ENCODE peak calls at places on chromosomes 11 and 22, in five cellular contexts. K is left ventricle myocardium inferior, Q is A549, Y is fibroblast of lung, E is uterus. L is an unnamed sample.

GRCh38 chr11:94800394-94800793 is 32.2 kb downstream of the AMOTL1 start:
- DNase-seq in Q (no peak), E (peak), Y (peak), K (no peak), L (no peak)

GRCh38 chr11:69204246-69205124 is 48.8 kb downstream of the SMIM38 start:
- DNase-seq in Q (no peak), E (no peak), K (no peak), Y (no peak), L (peak)

GRCh38 chr11:110088535-110089344 is 4.5 kb upstream of the ZC3H12C start:
- DNase-seq in E (no peak), Y (no peak), Q (no peak), K (no peak), L (no peak)

GRCh38 chr22:46019351-46019750 is 42.4 kb upstream of the WNT7B start:
- DNase-seq in E (peak), Q (no peak), Y (no peak), K (no peak), L (no peak)

GRCh38 chr11:2775626-2776350 is 76.0 kb upstream of the KCNQ1OT1 start:
- DNase-seq in Q (no peak), K (no peak), Y (no peak), E (peak), L (peak)

GRCh38 chr22:26585104-26585790 is 4.7 kb downstream of the TPST2 start:
- DNase-seq in E (peak), Q (no peak), Y (peak), K (peak), L (peak)

GRCh38 chr22:23086787-23087186 is 16.5 kb downstream of the GNAZ start:
- DNase-seq in Q (no peak), Y (no peak), K (no peak), E (no peak), L (no peak)

GRCh38 chr11:3154001-3154599 is 11.0 kb downstream of the OSBPL5 start:
- DNase-seq in Y (peak), Q (no peak), K (peak), E (no peak), L (no peak)

GRCh38 chr22:40414306-40414705 is 43.9 kb downstream of the SGSM3 start:
- DNase-seq in K (no peak), Q (no peak), E (no peak), Y (peak), L (no peak)

GRCh38 chr11:76214186-76214585 is 7.9 kb upstream of the WNT11 start:
- DNase-seq in E (no peak), K (peak), Q (no peak), Y (no peak), L (no peak)

GRCh38 chr22:36350751-36351594 is 36.8 kb downstream of the MYH9 start:
- DNase-seq in Q (peak), Y (peak), E (no peak), K (no peak), L (peak)

GRCh38 chr22:36351921-36352774 is 35.6 kb downstream of the MYH9 start:
- DNase-seq in K (no peak), Q (no peak), Y (peak), E (no peak), L (peak)

GRCh38 chr22:36347094-36347493 is 40.7 kb downstream of the MYH9 start:
- DNase-seq in K (no peak), Q (no peak), E (no peak), Y (peak), L (no peak)

GRCh38 chr22:36349726-36350125 is 38.0 kb downstream of the MYH9 start:
- DNase-seq in K (no peak), Y (peak), Q (no peak), E (no peak), L (no peak)

DNA sequence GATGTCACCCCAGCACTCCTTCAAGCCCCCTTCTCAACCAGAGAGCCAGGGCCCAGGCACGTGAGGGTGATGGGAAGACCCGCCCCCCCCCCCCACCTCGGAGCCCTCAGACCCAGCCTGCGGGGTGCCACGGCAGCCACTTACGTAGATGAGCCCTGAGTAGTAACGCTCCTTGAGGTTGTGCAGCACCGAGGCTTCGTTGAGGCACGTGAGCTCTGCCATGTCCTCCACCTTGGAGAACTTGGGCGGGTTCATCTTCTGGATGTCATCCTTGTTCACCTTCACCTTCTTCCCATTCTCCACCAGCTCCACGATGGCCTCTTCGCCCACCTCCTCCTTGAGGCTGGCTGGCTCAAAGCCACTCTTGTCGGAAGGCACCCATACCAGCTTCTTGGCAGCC is 39.0 kb downstream of the MYH9 start:
- DNase-seq in Y (no peak), K (no peak), Q (no peak), E (no peak), L (peak)
- H3K27ac ChIP-seq in Y (peak), K (peak), Q (no peak), E (peak), L (peak)

DNA sequence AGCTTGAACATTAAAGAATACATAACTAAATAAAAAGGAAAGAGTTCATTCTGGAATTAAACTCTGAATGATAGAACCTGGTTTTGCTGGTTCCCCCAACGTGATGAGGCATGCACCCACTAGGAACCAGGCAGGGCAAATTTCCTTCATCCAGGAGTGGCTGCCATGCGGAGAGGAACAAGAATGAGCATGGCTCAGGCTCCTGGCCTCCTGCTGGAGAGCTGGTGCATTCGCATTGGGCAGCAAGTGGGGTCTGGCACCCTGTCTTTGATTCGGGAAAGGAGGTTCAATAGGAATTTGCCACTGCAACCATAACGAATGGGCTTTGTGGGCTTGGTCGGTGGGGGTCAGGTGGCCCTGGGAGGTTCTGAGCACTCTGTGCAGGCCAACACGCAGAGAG is 169.8 kb upstream of the TENM4 start:
- DNase-seq in Y (no peak), E (no peak), Q (no peak), K (no peak), L (no peak)
- TF ChIP-seq CTCF in Y (no peak), E (no peak), Q (no peak), K (no peak), L (no peak)

DNA sequence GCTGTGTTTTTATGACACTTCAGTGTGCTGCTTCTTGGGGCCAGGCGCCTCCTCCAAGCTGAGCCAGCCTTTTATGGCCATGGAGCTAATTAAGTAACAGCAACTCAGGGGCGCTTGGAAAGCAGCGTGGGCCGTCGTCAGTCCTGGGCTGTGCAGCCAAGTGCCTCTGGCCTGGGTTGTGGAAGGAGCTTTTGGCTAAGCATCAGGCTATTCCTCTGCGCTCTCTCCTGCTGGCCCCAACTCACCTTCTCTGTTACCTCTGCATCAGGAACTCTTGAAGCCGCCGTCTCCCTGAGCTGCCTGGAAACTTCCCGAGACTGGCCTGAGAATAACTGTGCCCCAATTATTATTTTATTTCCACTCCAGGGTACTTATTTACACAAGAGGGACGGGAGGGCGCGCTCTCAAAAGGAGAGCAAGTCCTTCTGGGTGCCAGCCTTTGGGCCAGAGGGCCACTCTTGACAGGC is 38.7 kb upstream of the NAV2 start:
- DNase-seq in E (peak), Y (peak), K (peak), Q (no peak), L (peak)
- H3K27ac ChIP-seq in E (peak), Y (no peak), K (peak), Q (no peak), L (peak)

GRCh38 chr11:4496555-4497248 is 14.3 kb downstream of the OR52K1 start:
- DNase-seq in K (no peak), Y (no peak), Q (no peak), E (no peak), L (no peak)

GRCh38 chr11:4495487-4495886 is 13.0 kb downstream of the OR52K1 start:
- DNase-seq in Y (no peak), K (no peak), E (no peak), Q (no peak), L (no peak)

GRCh38 chr11:4495986-4496385 is 13.5 kb downstream of the OR52K1 start:
- DNase-seq in K (no peak), Y (no peak), Q (no peak), E (no peak), L (no peak)

GRCh38 chr11:4491878-4492606 is 9.6 kb downstream of the OR52K1 start:
- DNase-seq in K (no peak), E (no peak), Q (no peak), Y (no peak), L (no peak)

GRCh38 chr11:4493480-4493818 is 11.0 kb downstream of the OR52K1 start:
- DNase-seq in E (no peak), Y (no peak), K (no peak), Q (no peak), L (no peak)
- TF ChIP-seq CTCF in E (no peak), Y (peak), K (peak), Q (peak), L (no peak)

DNA sequence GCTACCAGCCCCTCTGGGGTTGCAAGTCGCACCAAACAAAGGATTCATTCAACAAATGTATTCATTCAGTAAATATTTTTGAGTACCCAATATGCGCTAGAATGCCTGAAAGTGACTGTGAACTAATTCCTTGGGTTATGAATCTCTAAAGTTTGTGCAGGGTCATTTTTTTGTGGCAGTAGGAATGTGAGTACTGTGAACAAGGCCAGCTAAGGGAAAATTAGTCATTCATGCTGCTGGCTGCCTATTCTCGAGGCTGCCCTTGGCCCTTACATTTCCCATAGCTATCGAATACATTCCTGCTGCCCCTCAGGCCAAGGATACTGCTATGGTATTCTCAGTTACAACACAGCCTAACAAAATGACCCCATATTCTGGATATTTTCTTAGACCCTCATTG is 141.6 kb downstream of the TRPC6 start:
- DNase-seq in Y (peak), Q (no peak), K (no peak), E (no peak), L (no peak)
- H3K27ac ChIP-seq in Y (peak), Q (no peak), K (peak), E (no peak), L (peak)

GRCh38 chr11:70628176-70628860 is 230.0 kb downstream of the CTTN start:
- DNase-seq in K (no peak), Q (no peak), E (no peak), Y (no peak), L (no peak)
- TF ChIP-seq CTCF in K (no peak), Q (no peak), E (no peak), Y (no peak), L (no peak)

GRCh38 chr11:73315288-73316020 is 7.4 kb downstream of the ARHGEF17 start:
- DNase-seq in K (no peak), Q (no peak), Y (peak), E (peak), L (no peak)
- H3K27ac ChIP-seq in K (peak), Q (no peak), Y (peak), E (peak), L (peak)

DNA sequence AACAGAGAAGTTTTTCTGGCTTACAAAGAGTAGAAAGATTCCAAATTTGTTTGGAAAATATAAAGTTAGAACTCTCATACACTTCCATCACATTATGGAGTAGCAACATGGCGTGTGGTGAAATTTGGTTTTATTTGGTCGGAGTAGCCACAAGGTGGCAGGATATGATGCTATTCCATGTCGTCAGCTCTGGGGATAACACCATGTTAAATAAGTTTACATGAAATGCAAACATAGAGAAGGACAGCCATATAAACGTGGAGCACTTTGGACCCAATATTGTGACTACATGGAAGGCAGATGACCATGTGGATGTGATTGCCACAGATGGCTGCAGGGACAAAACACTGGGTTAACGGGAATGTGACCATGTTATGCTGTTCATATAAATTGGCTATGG is 21.1 kb downstream of the OR5M11 start:
- DNase-seq in E (no peak), Q (peak), K (no peak), Y (no peak), L (no peak)
- TF ChIP-seq CTCF in E (no peak), Q (peak), K (no peak), Y (no peak), L (no peak)

DNA sequence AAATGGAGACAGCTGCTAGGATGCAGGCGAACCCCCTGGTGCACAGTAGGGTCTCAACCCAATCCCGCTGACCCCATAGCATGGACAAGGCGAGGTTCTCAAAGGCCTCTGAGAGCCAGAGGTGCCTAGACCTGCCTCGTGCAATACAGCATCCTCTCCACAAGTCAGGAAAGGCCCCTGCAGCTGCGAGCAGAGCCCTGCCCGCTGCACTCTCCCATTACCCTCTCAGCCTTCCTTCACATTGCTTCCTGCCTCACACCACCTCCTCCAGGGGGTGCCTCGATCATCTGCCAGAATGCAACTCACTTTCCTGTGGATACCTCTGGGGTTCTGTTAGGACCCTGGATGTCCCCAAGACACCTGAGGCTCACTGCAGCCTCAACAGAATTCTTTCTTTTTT is 42.8 kb upstream of the TCF20 start:
- DNase-seq in Q (no peak), K (no peak), Y (no peak), E (no peak), L (no peak)
- H3K27ac ChIP-seq in Q (peak), K (no peak), Y (no peak), E (no peak), L (no peak)

L was measured in coronary artery.